ENCODE peak calls at places on chromosomes 3 and 15, in six cellular contexts. H, D, G, T, C and M are unnamed samples. For H4K20me1, the result is how much of the 10 kb centered on the place peaks cover.

GRCh38 chr3:134753999-134754742 is 40.9 kb upstream of the EPHB1 start:
- DNase-seq in C (no peak), D (peak), T (no peak), G (no peak), H (no peak), M (no peak)

GRCh38 chr3:23435318-23435717 is 232.2 kb downstream of the UBE2E2 start:
- DNase-seq in C (no peak), G (no peak), D (no peak), H (no peak), T (no peak), M (peak)

GRCh38 chr3:57078366-57079220 is 18.1 kb downstream of the SPATA12 start:
- DNase-seq in C (peak), H (peak), T (peak), G (peak), D (peak), M (peak)

GRCh38 chr3:177320765-177321247 is 123.5 kb upstream of the TBL1XR1 start:
- DNase-seq in G (peak), H (peak), D (no peak), C (no peak), T (no peak), M (peak)

GRCh38 chr3:138442433-138442832 is 8.0 kb downstream of the ESYT3 start:
- DNase-seq in H (no peak), D (peak), T (peak), G (peak), C (no peak), M (no peak)

GRCh38 chr3:130661116-130661515 is 85.5 kb downstream of the PIK3R4 start:
- DNase-seq in H (no peak), T (peak), D (no peak), G (peak), C (no peak), M (no peak)

GRCh38 chr3:94619643-94620042 is 556.8 kb downstream of the NSUN3 start:
- DNase-seq in G (no peak), H (no peak), T (no peak), D (no peak), C (no peak), M (no peak)

GRCh38 chr3:124700880-124701684 is 29.2 kb upstream of the UMPS start:
- DNase-seq in T (peak), H (no peak), D (peak), C (no peak), G (peak), M (no peak)

GRCh38 chr3:46868301-46868700 is 5.1 kb upstream of the MYL3 start:
- DNase-seq in D (no peak), T (no peak), C (no peak), G (no peak), H (no peak), M (no peak)

GRCh38 chr15:97652700-97653167 is 307.8 kb upstream of the ARRDC4 start:
- DNase-seq in T (no peak), D (no peak), G (no peak), H (peak), C (no peak), M (no peak)

GRCh38 chr15:49458145-49458544 is 35.1 kb downstream of the FGF7 start:
- DNase-seq in G (no peak), H (no peak), C (no peak), T (peak), D (peak), M (no peak)

GRCh38 chr15:79811406-79812405 is 85.1 kb downstream of the MTHFS start:
- DNase-seq in D (peak), G (peak), T (peak), H (no peak), C (no peak), M (no peak)

GRCh38 chr3:193744048-193744821 is 151.2 kb downstream of the OPA1 start:
- DNase-seq in H (no peak), G (peak), D (no peak), C (no peak), T (no peak), M (peak)

GRCh38 chr3:193746832-193747231 is 153.8 kb downstream of the OPA1 start:
- DNase-seq in T (no peak), C (no peak), H (no peak), D (no peak), G (no peak), M (no peak)

GRCh38 chr3:193742628-193743027 is 149.6 kb downstream of the OPA1 start:
- DNase-seq in H (no peak), C (no peak), D (no peak), T (no peak), G (no peak), M (peak)

GRCh38 chr3:193744822-193745684 is 152.0 kb downstream of the OPA1 start:
- DNase-seq in H (no peak), T (peak), D (no peak), G (peak), C (no peak), M (no peak)

DNA sequence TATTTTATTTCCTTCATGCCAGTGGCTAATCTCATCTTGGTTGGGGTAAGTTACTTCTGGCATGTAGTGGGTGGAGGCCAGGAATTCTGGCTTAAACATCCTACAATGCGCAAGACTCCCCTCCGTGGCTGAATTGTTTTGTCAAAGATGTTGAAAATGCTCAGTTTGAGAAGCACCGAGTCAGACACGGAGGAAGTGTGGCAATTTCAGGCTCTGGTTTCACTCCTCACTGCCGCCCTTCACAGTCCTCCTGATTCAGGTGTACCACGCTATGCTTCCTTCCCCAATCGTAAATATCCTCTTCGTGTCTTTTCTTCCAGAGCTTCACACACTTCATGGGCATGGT is 150.7 kb downstream of the OPA1 start:
- DNase-seq in D (no peak), G (peak), T (no peak), C (no peak), H (no peak), M (peak)
- H3K4me2 ChIP-seq in D (no peak), G (peak), T (no peak), C (no peak), H (no peak), M (peak)

GRCh38 chr3:30616347-30617027 is 10.1 kb downstream of the TGFBR2 start:
- DNase-seq in D (no peak), T (no peak), H (peak), G (no peak), C (no peak), M (no peak)
- H4K20me1 ChIP-seq in D (under half), T (under half), H (under half), G (half or more), C (under half), M (under half)

DNA sequence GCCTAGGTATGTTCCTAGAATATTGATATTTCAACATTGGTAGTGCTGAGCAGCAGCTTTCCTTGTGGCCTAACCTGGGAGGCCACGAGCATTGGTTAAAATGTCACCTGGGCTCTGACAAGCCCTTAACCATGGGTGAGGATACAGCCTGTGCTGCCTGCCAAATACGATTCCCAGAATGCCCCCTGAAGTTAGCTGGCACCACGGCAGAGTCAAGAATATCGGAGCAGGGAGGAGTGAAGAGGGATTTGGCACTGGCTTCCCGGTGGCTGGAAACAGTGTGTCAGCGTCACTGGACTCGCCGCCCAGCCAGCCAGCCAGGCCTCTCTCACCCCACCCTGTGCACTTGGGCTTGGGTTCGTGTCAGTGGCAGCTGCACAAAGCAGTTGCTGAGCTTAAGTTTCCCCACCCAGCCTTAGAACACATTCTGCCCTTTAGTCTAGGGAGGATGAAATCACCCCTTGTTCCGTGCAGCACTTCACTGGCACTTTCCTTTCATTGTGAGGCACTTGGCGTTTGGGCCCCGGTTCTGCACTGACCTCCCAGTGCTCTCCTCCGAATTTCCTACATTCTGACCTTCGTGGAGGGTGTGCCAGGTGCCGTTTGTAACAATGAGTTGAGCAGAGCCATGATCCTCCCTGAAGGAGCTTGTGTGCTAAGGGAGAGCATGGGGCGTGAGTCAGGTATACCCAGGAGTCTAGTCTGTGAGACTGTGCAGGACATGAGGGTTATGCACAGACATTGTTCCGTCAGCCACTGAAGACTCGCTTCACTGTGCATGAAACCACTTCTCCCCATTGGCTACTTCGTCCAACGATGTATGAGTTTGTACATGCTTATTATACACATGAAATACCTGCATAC is 152.8 kb upstream of the BHLHE40 start:
- DNase-seq in T (peak), D (peak), G (peak), H (peak), C (no peak), M (no peak)
- H3K27ac ChIP-seq in T (no peak), D (peak), G (peak), H (no peak), C (peak), M (no peak)

GRCh38 chr3:45124379-45124778 is 21.8 kb downstream of the CDCP1 start:
- DNase-seq in G (peak), C (no peak), D (peak), T (peak), H (peak), M (no peak)
- H3K4me2 ChIP-seq in G (peak), C (no peak), D (peak), T (peak), H (no peak), M (no peak)